ENCODE peak calls at places on chromosomes 3 and 15, in seven cellular contexts. Y, G, P, A, S, C and E are unnamed samples.

GRCh38 chr3:73556520-73557371 is 68.0 kb downstream of the PDZRN3 start:
- DNase-seq in A (no peak), G (no peak), Y (no peak), C (no peak), S (no peak), P (no peak), E (peak; percentile 73)

GRCh38 chr3:42092006-42092405 is 849 bp downstream of the TRAK1 start:
- DNase-seq in A (no peak), G (no peak), P (no peak), Y (no peak), C (no peak), S (no peak), E (no peak)

GRCh38 chr3:122977645-122978466 is 49.7 kb downstream of the SEMA5B start:
- DNase-seq in Y (peak; percentile 94), P (peak; percentile 66), A (no peak), S (no peak), G (no peak), C (peak; percentile 64), E (peak; percentile 59)

GRCh38 chr3:128573707-128574162 is 76.9 kb downstream of the RPN1 start:
- DNase-seq in C (no peak), Y (no peak), P (no peak), S (no peak), A (no peak), G (no peak), E (no peak)

GRCh38 chr3:74267126-74267525 is 347.3 kb downstream of the CNTN3 start:
- DNase-seq in A (no peak), S (no peak), G (no peak), Y (no peak), C (peak; percentile 11), P (no peak), E (peak; percentile 27)

GRCh38 chr15:26628071-26628470 is 144.8 kb downstream of the GABRB3 start:
- DNase-seq in C (no peak), G (no peak), P (no peak), A (no peak), Y (no peak), S (peak; percentile 54), E (no peak)

GRCh38 chr3:134357914-134358811 is 16.1 kb downstream of the AMOTL2 start:
- DNase-seq in S (no peak), A (peak; percentile 32), P (peak; percentile 67), Y (no peak), G (no peak), C (peak; percentile 95), E (peak; percentile 96)

GRCh38 chr3:54916722-54917121 is 11.1 kb downstream of the LRTM1 start:
- DNase-seq in G (no peak), C (no peak), Y (no peak), P (no peak), A (no peak), S (no peak), E (peak; percentile 26)

GRCh38 chr15:39896101-39896500 is 24.0 kb downstream of the GPR176 start:
- DNase-seq in A (no peak), Y (no peak), P (no peak), G (no peak), S (no peak), C (no peak), E (no peak)

GRCh38 chr3:183213415-183213814 is 39.6 kb upstream of the B3GNT5 start:
- DNase-seq in S (no peak), A (no peak), Y (no peak), P (no peak), G (no peak), C (no peak), E (no peak)

GRCh38 chr3:158935846-158936245 is 134.0 kb downstream of the MFSD1 start:
- DNase-seq in P (no peak), C (no peak), G (no peak), S (no peak), Y (no peak), A (no peak), E (no peak)

GRCh38 chr15:42053914-42054313 is 33.1 kb upstream of the PLA2G4E start:
- DNase-seq in P (peak; percentile 54), Y (no peak), A (peak; percentile 79), C (no peak), G (no peak), S (no peak), E (no peak)

GRCh38 chr3:3133490-3133889 is 6.8 kb downstream of the TRNT1 start:
- DNase-seq in A (no peak), Y (no peak), P (no peak), G (no peak), S (no peak), C (no peak), E (peak; percentile 36)

GRCh38 chr3:147113293-147114045 is 292.9 kb downstream of the ZIC4 start:
- DNase-seq in G (no peak), A (no peak), Y (no peak), C (peak; percentile 62), P (no peak), S (no peak), E (peak; percentile 88)

GRCh38 chr15:47718474-47719440 is 1.5 kb downstream of the SEMA6D start:
- DNase-seq in Y (no peak), S (no peak), C (peak; percentile 18), P (no peak), A (no peak), G (no peak), E (no peak)

GRCh38 chr15:92848464-92848851 is 51.7 kb upstream of the CHD2 start:
- DNase-seq in C (no peak), G (no peak), S (no peak), P (no peak), A (no peak), Y (no peak), E (no peak)

GRCh38 chr3:181292984-181293383 is 303.4 kb upstream of the DNAJC19 start:
- DNase-seq in S (no peak), P (no peak), Y (no peak), A (no peak), C (peak; percentile 14), G (no peak), E (peak; percentile 71)

GRCh38 chr3:177468331-177468730 is 271.0 kb upstream of the TBL1XR1 start:
- DNase-seq in S (no peak), P (peak; percentile 48), G (no peak), C (peak; percentile 89), A (no peak), Y (no peak), E (peak; percentile 98)

GRCh38 chr3:178514411-178514800 is 21.8 kb upstream of the KCNMB2 start:
- DNase-seq in A (no peak), P (no peak), G (no peak), C (no peak), Y (no peak), S (no peak), E (no peak)

DNA sequence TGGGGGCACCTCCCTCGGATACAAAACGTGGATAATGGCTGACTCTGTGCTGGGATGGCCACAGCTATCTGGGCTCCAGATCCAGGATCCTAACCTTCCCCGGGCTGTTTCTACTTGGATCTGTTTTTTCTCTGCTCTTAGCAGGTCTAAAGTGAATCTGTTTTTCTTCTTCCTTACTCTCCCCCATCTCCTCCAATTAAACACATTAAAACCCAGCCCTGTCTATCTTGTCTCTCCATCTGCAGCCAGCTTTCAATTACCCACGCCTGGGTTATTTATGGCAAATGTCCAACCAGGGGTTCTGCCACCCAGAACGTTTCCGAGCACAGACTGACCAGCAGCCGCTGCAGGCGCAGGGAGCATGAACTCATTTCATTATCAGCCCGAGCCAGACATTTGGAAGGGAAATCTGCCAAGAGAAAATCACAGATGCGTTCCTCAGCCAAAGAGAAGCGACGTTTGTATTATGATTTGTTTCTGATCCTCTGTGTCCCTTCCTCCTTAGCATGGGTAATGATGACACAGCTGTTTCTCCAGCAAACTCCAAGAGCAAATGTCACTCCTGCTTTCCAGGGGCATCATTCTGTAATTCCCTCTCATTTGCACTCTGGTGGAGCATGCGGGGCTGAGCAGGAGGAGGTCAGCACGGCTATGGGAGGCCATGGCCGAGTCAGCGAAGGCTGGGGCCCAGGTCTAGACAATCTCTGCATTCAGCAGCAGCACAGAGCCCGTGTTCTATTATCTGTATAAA is 42.0 kb downstream of the UMPS start:
- DNase-seq in G (no peak), P (no peak), S (no peak), C (peak; percentile 74), A (no peak), Y (peak; percentile 87), E (peak; percentile 67)
- H3K4me3 ChIP-seq in G (no peak overlapping the region), P (no peak overlapping the region), S (no peak overlapping the region), C (no peak overlapping the region), A (no peak overlapping the region), Y (no peak overlapping the region), E (no peak overlapping the region)

DNA sequence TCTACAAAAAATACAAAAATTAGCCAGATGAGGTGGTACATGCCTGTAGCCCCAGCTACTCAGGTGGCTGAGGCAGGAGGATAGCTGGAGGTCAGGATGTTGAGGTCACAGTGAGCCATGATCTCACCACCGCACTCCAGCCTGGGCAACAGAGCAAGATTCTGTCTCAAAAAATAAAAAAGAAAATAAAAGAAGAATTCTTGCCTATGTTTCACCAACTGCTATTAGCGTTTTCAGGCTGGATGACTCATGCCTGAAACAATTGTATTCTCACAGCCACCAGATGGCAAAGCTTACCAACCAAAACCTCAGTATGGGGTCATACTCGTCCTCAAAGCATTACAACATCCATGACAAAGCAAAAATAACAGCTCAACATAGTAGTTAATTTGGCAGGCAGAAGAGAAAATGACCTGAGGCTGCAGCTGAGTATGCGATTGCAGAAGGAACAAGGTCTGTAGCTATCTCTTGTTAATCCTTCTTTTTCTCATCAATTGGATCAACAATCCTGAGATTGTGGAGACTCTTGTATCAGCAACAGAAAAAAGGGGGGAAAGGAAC is 52.2 kb downstream of the TP53BP1 start:
- DNase-seq in P (peak; percentile 44), G (no peak), S (peak; percentile 76), Y (no peak), A (no peak), C (peak; percentile 99), E (peak; percentile 98)
- TF ChIP-seq CTCF in P (peak; percentile 15), G (peak; percentile 86), S (peak; percentile 60), Y (peak; percentile 21), A (no peak), C (peak; percentile 58), E (peak; percentile 58)

DNA sequence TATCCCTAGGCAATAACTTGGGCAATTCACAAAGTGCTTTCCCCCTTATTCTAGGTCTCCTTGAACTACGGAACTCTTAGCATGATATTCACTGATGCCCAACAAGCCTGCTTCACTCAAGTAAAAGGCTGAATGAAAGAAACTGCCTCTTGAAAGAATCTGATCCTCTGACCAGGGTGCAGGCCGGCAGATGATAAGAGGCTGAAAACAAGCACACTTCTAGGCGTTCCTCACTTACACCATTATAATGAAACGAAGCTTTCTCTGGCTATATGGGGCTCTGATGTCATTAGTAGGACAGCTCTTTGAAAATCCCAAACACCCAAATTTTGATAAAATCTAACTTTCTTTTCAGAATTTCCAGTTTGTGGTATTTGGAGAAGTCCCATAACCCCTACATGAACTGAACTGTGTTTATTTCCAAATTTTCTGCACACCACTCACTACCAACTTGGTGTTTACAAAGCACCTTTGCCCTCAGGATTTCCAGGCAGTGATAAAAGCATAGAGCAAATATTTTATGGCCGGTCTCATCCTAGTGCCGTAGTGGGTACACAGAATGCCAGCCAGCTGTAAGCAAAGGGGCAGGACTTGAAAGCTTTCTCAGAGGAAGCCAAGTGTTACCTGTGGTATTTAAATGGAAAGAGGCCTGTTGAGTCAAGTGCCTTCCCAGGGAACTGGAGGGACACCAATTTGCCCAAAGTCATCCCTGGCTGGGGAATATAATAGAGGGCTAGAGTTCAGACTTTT is 28.2 kb downstream of the MAGI1 start:
- DNase-seq in P (peak; percentile 40), Y (no peak), A (no peak), S (no peak), C (no peak), G (no peak), E (no peak)
- H3K4me3 ChIP-seq in P (no peak overlapping the region), Y (no peak overlapping the region), A (no peak overlapping the region), S (no peak overlapping the region), C (no peak overlapping the region), G (no peak overlapping the region), E (no peak overlapping the region)

DNA sequence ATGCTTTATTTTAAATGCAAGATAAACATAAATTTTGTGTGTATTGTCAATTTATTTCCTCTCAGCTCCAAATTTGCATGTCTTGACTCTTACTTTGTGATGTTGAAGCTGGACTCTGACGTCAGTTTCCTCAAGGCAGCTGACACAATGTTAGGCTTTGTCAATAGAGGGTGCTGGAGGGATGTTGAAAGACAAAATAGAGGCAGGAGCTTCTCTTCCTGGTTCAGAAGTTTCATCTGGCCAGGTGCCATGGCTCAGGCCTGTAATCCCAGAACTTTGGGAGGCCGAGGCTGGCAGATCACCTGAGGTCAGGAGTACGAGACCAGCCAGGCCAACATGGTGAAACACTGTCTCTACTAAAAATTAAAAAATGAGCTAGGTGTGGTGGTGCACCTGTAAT is 408.6 kb downstream of the GBE1 start:
- DNase-seq in Y (no peak), A (no peak), G (no peak), S (no peak), C (peak; percentile 67), P (no peak), E (peak; percentile 31)
- TF ChIP-seq CTCF in Y (no peak), A (no peak), G (no peak), S (no peak), C (peak; percentile 27), P (no peak), E (peak; percentile 7)